ENCODE peak calls at places on chromosome 2, in six cellular contexts. One of them, this sample, is unnamed.

GRCh38 chr2:28394331-28394877 is 1.7 kb downstream of the FOSL2 start:
- DNase-seq in AG08396: peak; percentile 70
- DNase-seq in activated CD8-positive, alpha-beta T cell treated with anti-CD3 and anti-CD28 coated beads, Interleukin-2, amount 10 ng/mL, durations not matched to agents 7 days and 5 days: no peak
- DNase-seq in adipocyte: peak; percentile 63
- DNase-seq in stimulated activated CD8-positive, alpha-beta memory T cell treated with anti-CD3 and anti-CD28 coated beads, Interleukin-4, amount 100 ng/mL, for 1 hour: no peak
- DNase-seq in cardiac septum: peak; percentile 80
- DNase-seq in this sample: peak; percentile 79

GRCh38 chr2:82340578-82341053 is 2036.1 kb upstream of the LRRTM1 start:
- DNase-seq in AG08396: no peak
- DNase-seq in stimulated activated CD8-positive, alpha-beta memory T cell treated with anti-CD3 and anti-CD28 coated beads, Interleukin-4, amount 100 ng/mL, for 1 hour: no peak
- DNase-seq in activated CD8-positive, alpha-beta T cell treated with anti-CD3 and anti-CD28 coated beads, Interleukin-2, amount 10 ng/mL, durations not matched to agents 7 days and 5 days: no peak
- DNase-seq in cardiac septum: no peak
- DNase-seq in adipocyte: no peak
- DNase-seq in this sample: no peak

GRCh38 chr2:172436889-172437288 is 9.5 kb downstream of the ITGA6 start:
- DNase-seq in stimulated activated CD8-positive, alpha-beta memory T cell treated with anti-CD3 and anti-CD28 coated beads, Interleukin-4, amount 100 ng/mL, for 1 hour: no peak
- DNase-seq in cardiac septum: no peak
- DNase-seq in adipocyte: no peak
- DNase-seq in AG08396: no peak
- DNase-seq in activated CD8-positive, alpha-beta T cell treated with anti-CD3 and anti-CD28 coated beads, Interleukin-2, amount 10 ng/mL, durations not matched to agents 7 days and 5 days: no peak
- DNase-seq in this sample: no peak

GRCh38 chr2:197089659-197090058 is 163.2 kb upstream of the PGAP1 start:
- DNase-seq in adipocyte: no peak
- DNase-seq in cardiac septum: no peak
- DNase-seq in activated CD8-positive, alpha-beta T cell treated with anti-CD3 and anti-CD28 coated beads, Interleukin-2, amount 10 ng/mL, durations not matched to agents 7 days and 5 days: no peak
- DNase-seq in stimulated activated CD8-positive, alpha-beta memory T cell treated with anti-CD3 and anti-CD28 coated beads, Interleukin-4, amount 100 ng/mL, for 1 hour: no peak
- DNase-seq in AG08396: no peak
- DNase-seq in this sample: no peak

GRCh38 chr2:110871637-110872036 is 139.3 kb downstream of the ACOXL start:
- DNase-seq in AG08396: no peak
- DNase-seq in adipocyte: no peak
- DNase-seq in cardiac septum: no peak
- DNase-seq in activated CD8-positive, alpha-beta T cell treated with anti-CD3 and anti-CD28 coated beads, Interleukin-2, amount 10 ng/mL, durations not matched to agents 7 days and 5 days: no peak
- DNase-seq in stimulated activated CD8-positive, alpha-beta memory T cell treated with anti-CD3 and anti-CD28 coated beads, Interleukin-4, amount 100 ng/mL, for 1 hour: no peak
- DNase-seq in this sample: no peak

GRCh38 chr2:100394111-100394641 is 23.3 kb downstream of the CHST10 start:
- DNase-seq in adipocyte: no peak
- DNase-seq in cardiac septum: no peak
- DNase-seq in AG08396: no peak
- DNase-seq in activated CD8-positive, alpha-beta T cell treated with anti-CD3 and anti-CD28 coated beads, Interleukin-2, amount 10 ng/mL, durations not matched to agents 7 days and 5 days: no peak
- DNase-seq in stimulated activated CD8-positive, alpha-beta memory T cell treated with anti-CD3 and anti-CD28 coated beads, Interleukin-4, amount 100 ng/mL, for 1 hour: no peak
- DNase-seq in this sample: no peak

GRCh38 chr2:176174850-176175728 is 13.4 kb upstream of the HOXD1 start:
- DNase-seq in stimulated activated CD8-positive, alpha-beta memory T cell treated with anti-CD3 and anti-CD28 coated beads, Interleukin-4, amount 100 ng/mL, for 1 hour: no peak
- DNase-seq in AG08396: no peak
- DNase-seq in cardiac septum: no peak
- DNase-seq in adipocyte: no peak
- DNase-seq in activated CD8-positive, alpha-beta T cell treated with anti-CD3 and anti-CD28 coated beads, Interleukin-2, amount 10 ng/mL, durations not matched to agents 7 days and 5 days: no peak
- DNase-seq in this sample: no peak

GRCh38 chr2:70607121-70607551 is 53.5 kb upstream of the TGFA start:
- DNase-seq in adipocyte: no peak
- DNase-seq in AG08396: no peak
- DNase-seq in activated CD8-positive, alpha-beta T cell treated with anti-CD3 and anti-CD28 coated beads, Interleukin-2, amount 10 ng/mL, durations not matched to agents 7 days and 5 days: no peak
- DNase-seq in stimulated activated CD8-positive, alpha-beta memory T cell treated with anti-CD3 and anti-CD28 coated beads, Interleukin-4, amount 100 ng/mL, for 1 hour: no peak
- DNase-seq in cardiac septum: no peak
- DNase-seq in this sample: no peak

GRCh38 chr2:69565431-69565839 is 78.1 kb downstream of the AAK1 start:
- DNase-seq in activated CD8-positive, alpha-beta T cell treated with anti-CD3 and anti-CD28 coated beads, Interleukin-2, amount 10 ng/mL, durations not matched to agents 7 days and 5 days: peak; percentile 80
- DNase-seq in adipocyte: peak; percentile 46
- DNase-seq in AG08396: peak; percentile 33
- DNase-seq in stimulated activated CD8-positive, alpha-beta memory T cell treated with anti-CD3 and anti-CD28 coated beads, Interleukin-4, amount 100 ng/mL, for 1 hour: peak; percentile 53
- DNase-seq in cardiac septum: no peak
- DNase-seq in this sample: peak; percentile 40

GRCh38 chr2:176768185-176768584 is 444.4 kb upstream of the HNRNPA3 start:
- DNase-seq in stimulated activated CD8-positive, alpha-beta memory T cell treated with anti-CD3 and anti-CD28 coated beads, Interleukin-4, amount 100 ng/mL, for 1 hour: no peak
- DNase-seq in activated CD8-positive, alpha-beta T cell treated with anti-CD3 and anti-CD28 coated beads, Interleukin-2, amount 10 ng/mL, durations not matched to agents 7 days and 5 days: no peak
- DNase-seq in AG08396: no peak
- DNase-seq in adipocyte: no peak
- DNase-seq in cardiac septum: no peak
- DNase-seq in this sample: peak; percentile 88

GRCh38 chr2:239166201-239166834 is 234.5 kb downstream of the HDAC4 start:
- DNase-seq in cardiac septum: peak; percentile 26
- DNase-seq in stimulated activated CD8-positive, alpha-beta memory T cell treated with anti-CD3 and anti-CD28 coated beads, Interleukin-4, amount 100 ng/mL, for 1 hour: no peak
- DNase-seq in adipocyte: no peak
- DNase-seq in AG08396: no peak
- DNase-seq in activated CD8-positive, alpha-beta T cell treated with anti-CD3 and anti-CD28 coated beads, Interleukin-2, amount 10 ng/mL, durations not matched to agents 7 days and 5 days: no peak
- DNase-seq in this sample: no peak

GRCh38 chr2:10283106-10284062 is 19.3 kb upstream of the HPCAL1 start:
- DNase-seq in adipocyte: peak; percentile 66
- DNase-seq in activated CD8-positive, alpha-beta T cell treated with anti-CD3 and anti-CD28 coated beads, Interleukin-2, amount 10 ng/mL, durations not matched to agents 7 days and 5 days: no peak
- DNase-seq in cardiac septum: peak; percentile 67
- DNase-seq in stimulated activated CD8-positive, alpha-beta memory T cell treated with anti-CD3 and anti-CD28 coated beads, Interleukin-4, amount 100 ng/mL, for 1 hour: no peak
- DNase-seq in AG08396: peak; percentile 92
- DNase-seq in this sample: no peak

GRCh38 chr2:124261456-124261855 is 236.4 kb downstream of the CNTNAP5 start:
- DNase-seq in activated CD8-positive, alpha-beta T cell treated with anti-CD3 and anti-CD28 coated beads, Interleukin-2, amount 10 ng/mL, durations not matched to agents 7 days and 5 days: no peak
- DNase-seq in stimulated activated CD8-positive, alpha-beta memory T cell treated with anti-CD3 and anti-CD28 coated beads, Interleukin-4, amount 100 ng/mL, for 1 hour: no peak
- DNase-seq in cardiac septum: no peak
- DNase-seq in adipocyte: no peak
- DNase-seq in AG08396: no peak
- DNase-seq in this sample: no peak

GRCh38 chr2:157782057-157782845 is 93.9 kb downstream of the ACVR1 start:
- DNase-seq in activated CD8-positive, alpha-beta T cell treated with anti-CD3 and anti-CD28 coated beads, Interleukin-2, amount 10 ng/mL, durations not matched to agents 7 days and 5 days: no peak
- DNase-seq in stimulated activated CD8-positive, alpha-beta memory T cell treated with anti-CD3 and anti-CD28 coated beads, Interleukin-4, amount 100 ng/mL, for 1 hour: no peak
- DNase-seq in adipocyte: peak; percentile 12
- DNase-seq in cardiac septum: no peak
- DNase-seq in AG08396: peak; percentile 14
- DNase-seq in this sample: no peak

GRCh38 chr2:43038034-43038719 is 188.2 kb downstream of the ZFP36L2 start:
- DNase-seq in stimulated activated CD8-positive, alpha-beta memory T cell treated with anti-CD3 and anti-CD28 coated beads, Interleukin-4, amount 100 ng/mL, for 1 hour: no peak
- DNase-seq in activated CD8-positive, alpha-beta T cell treated with anti-CD3 and anti-CD28 coated beads, Interleukin-2, amount 10 ng/mL, durations not matched to agents 7 days and 5 days: no peak
- DNase-seq in adipocyte: peak; percentile 79
- DNase-seq in AG08396: no peak
- DNase-seq in cardiac septum: no peak
- DNase-seq in this sample: no peak

GRCh38 chr2:225223301-225223700 is 176.2 kb upstream of the NYAP2 start:
- DNase-seq in adipocyte: no peak
- DNase-seq in AG08396: no peak
- DNase-seq in stimulated activated CD8-positive, alpha-beta memory T cell treated with anti-CD3 and anti-CD28 coated beads, Interleukin-4, amount 100 ng/mL, for 1 hour: no peak
- DNase-seq in cardiac septum: no peak
- DNase-seq in activated CD8-positive, alpha-beta T cell treated with anti-CD3 and anti-CD28 coated beads, Interleukin-2, amount 10 ng/mL, durations not matched to agents 7 days and 5 days: no peak
- DNase-seq in this sample: no peak

GRCh38 chr2:200862532-200863000 is 1.9 kb downstream of the CLK1 start:
- DNase-seq in stimulated activated CD8-positive, alpha-beta memory T cell treated with anti-CD3 and anti-CD28 coated beads, Interleukin-4, amount 100 ng/mL, for 1 hour: peak; percentile 21
- DNase-seq in AG08396: peak; percentile 32
- DNase-seq in activated CD8-positive, alpha-beta T cell treated with anti-CD3 and anti-CD28 coated beads, Interleukin-2, amount 10 ng/mL, durations not matched to agents 7 days and 5 days: peak; percentile 79
- DNase-seq in cardiac septum: no peak
- DNase-seq in adipocyte: peak; percentile 81
- DNase-seq in this sample: peak; percentile 31

GRCh38 chr2:69311017-69311416 is 76.0 kb downstream of the GFPT1 start:
- DNase-seq in AG08396: no peak
- DNase-seq in activated CD8-positive, alpha-beta T cell treated with anti-CD3 and anti-CD28 coated beads, Interleukin-2, amount 10 ng/mL, durations not matched to agents 7 days and 5 days: no peak
- DNase-seq in cardiac septum: no peak
- DNase-seq in adipocyte: no peak
- DNase-seq in stimulated activated CD8-positive, alpha-beta memory T cell treated with anti-CD3 and anti-CD28 coated beads, Interleukin-4, amount 100 ng/mL, for 1 hour: no peak
- DNase-seq in this sample: no peak

GRCh38 chr2:72993147-72993546 is 75.8 kb downstream of the EMX1 start:
- DNase-seq in stimulated activated CD8-positive, alpha-beta memory T cell treated with anti-CD3 and anti-CD28 coated beads, Interleukin-4, amount 100 ng/mL, for 1 hour: peak; percentile 11
- DNase-seq in activated CD8-positive, alpha-beta T cell treated with anti-CD3 and anti-CD28 coated beads, Interleukin-2, amount 10 ng/mL, durations not matched to agents 7 days and 5 days: peak; percentile 59
- DNase-seq in adipocyte: peak; percentile 69
- DNase-seq in AG08396: peak; percentile 77
- DNase-seq in cardiac septum: no peak
- DNase-seq in this sample: no peak

GRCh38 chr2:30371028-30371708 is 75.9 kb upstream of the LCLAT1 start:
- DNase-seq in cardiac septum: no peak
- DNase-seq in AG08396: no peak
- DNase-seq in activated CD8-positive, alpha-beta T cell treated with anti-CD3 and anti-CD28 coated beads, Interleukin-2, amount 10 ng/mL, durations not matched to agents 7 days and 5 days: no peak
- DNase-seq in adipocyte: no peak
- DNase-seq in stimulated activated CD8-positive, alpha-beta memory T cell treated with anti-CD3 and anti-CD28 coated beads, Interleukin-4, amount 100 ng/mL, for 1 hour: no peak
- DNase-seq in this sample: no peak

GRCh38 chr2:215419113-215419512 is 16.8 kb downstream of the FN1 start:
- DNase-seq in AG08396: no peak
- DNase-seq in adipocyte: no peak
- DNase-seq in stimulated activated CD8-positive, alpha-beta memory T cell treated with anti-CD3 and anti-CD28 coated beads, Interleukin-4, amount 100 ng/mL, for 1 hour: no peak
- DNase-seq in activated CD8-positive, alpha-beta T cell treated with anti-CD3 and anti-CD28 coated beads, Interleukin-2, amount 10 ng/mL, durations not matched to agents 7 days and 5 days: no peak
- DNase-seq in cardiac septum: no peak
- DNase-seq in this sample: no peak

GRCh38 chr2:113178891-113179290 is 5.1 kb downstream of the PSD4 start:
- DNase-seq in adipocyte: no peak
- DNase-seq in stimulated activated CD8-positive, alpha-beta memory T cell treated with anti-CD3 and anti-CD28 coated beads, Interleukin-4, amount 100 ng/mL, for 1 hour: no peak
- DNase-seq in activated CD8-positive, alpha-beta T cell treated with anti-CD3 and anti-CD28 coated beads, Interleukin-2, amount 10 ng/mL, durations not matched to agents 7 days and 5 days: peak; percentile 62
- DNase-seq in AG08396: no peak
- DNase-seq in cardiac septum: peak; percentile 46
- DNase-seq in this sample: no peak

GRCh38 chr2:98346259-98347236 is at the start of gene CNGA3:
- DNase-seq in activated CD8-positive, alpha-beta T cell treated with anti-CD3 and anti-CD28 coated beads, Interleukin-2, amount 10 ng/mL, durations not matched to agents 7 days and 5 days: peak; percentile 47
- DNase-seq in stimulated activated CD8-positive, alpha-beta memory T cell treated with anti-CD3 and anti-CD28 coated beads, Interleukin-4, amount 100 ng/mL, for 1 hour: no peak
- DNase-seq in adipocyte: peak; percentile 64
- DNase-seq in AG08396: peak; percentile 60
- DNase-seq in cardiac septum: no peak
- DNase-seq in this sample: no peak

GRCh38 chr2:218202266-218202665 is 14.7 kb upstream of the ARPC2 start:
- DNase-seq in stimulated activated CD8-positive, alpha-beta memory T cell treated with anti-CD3 and anti-CD28 coated beads, Interleukin-4, amount 100 ng/mL, for 1 hour: no peak
- DNase-seq in adipocyte: no peak
- DNase-seq in AG08396: no peak
- DNase-seq in cardiac septum: no peak
- DNase-seq in activated CD8-positive, alpha-beta T cell treated with anti-CD3 and anti-CD28 coated beads, Interleukin-2, amount 10 ng/mL, durations not matched to agents 7 days and 5 days: no peak
- DNase-seq in this sample: no peak